ENCODE peak calls at places on chromosome X, in four cellular contexts. Z, W, I and U are unnamed samples.

GRCh38 chrX:32842053-32842452 is 369.3 kb downstream of the DMD start:
- DNase-seq in Z (no peak), W (no peak), I (no peak), U (no peak)

GRCh38 chrX:112819013-112819635 is 21.5 kb downstream of the AMOT start:
- DNase-seq in Z (no peak), W (no peak), I (no peak), U (no peak)

GRCh38 chrX:125998432-125998831 is 167.7 kb downstream of the DCAF12L2 start:
- DNase-seq in Z (no peak), W (peak), I (no peak), U (no peak)

GRCh38 chrX:134930501-134930900 is 60.3 kb upstream of the SMIM10 start:
- DNase-seq in Z (no peak), W (no peak), I (no peak), U (no peak)

GRCh38 chrX:150731795-150732194 is 38.6 kb downstream of the MTMR1 start:
- DNase-seq in Z (no peak), W (no peak), I (no peak), U (no peak)

GRCh38 chrX:34521563-34521962 is 135.5 kb downstream of the TMEM47 start:
- DNase-seq in Z (no peak), W (no peak), I (no peak), U (no peak)

GRCh38 chrX:15761564-15762191 is 23.6 kb downstream of the CA5B start:
- DNase-seq in Z (no peak), W (no peak), I (no peak), U (no peak)

GRCh38 chrX:789096-789495 is 158.5 kb downstream of the SHOX start:
- DNase-seq in Z (no peak), W (no peak), I (no peak), U (no peak)

GRCh38 chrX:122552291-122552800 is 631.7 kb upstream of the GRIA3 start:
- DNase-seq in Z (no peak), W (no peak), I (no peak), U (no peak)

GRCh38 chrX:19747672-19748610 is 139.5 kb downstream of the SH3KBP1 start:
- DNase-seq in Z (no peak), W (no peak), I (no peak), U (no peak)

GRCh38 chrX:149092179-149092578 is 412.9 kb downstream of the IDS start:
- DNase-seq in Z (no peak), W (no peak), I (no peak), U (no peak)

GRCh38 chrX:132532097-132532496 is 43.3 kb upstream of the MBNL3 start:
- DNase-seq in Z (no peak), W (no peak), I (no peak), U (no peak)

GRCh38 chrX:39855748-39856129 is 242.0 kb downstream of the BCOR start:
- DNase-seq in Z (peak), W (no peak), I (no peak), U (no peak)

GRCh38 chrX:48971325-48972213 is at the start of gene KCND1:
- DNase-seq in Z (peak), W (no peak), I (no peak), U (no peak)

GRCh38 chrX:115595049-115595448 is 34.1 kb downstream of the PLS3 start:
- DNase-seq in Z (no peak), W (no peak), I (no peak), U (no peak)